ENCODE peak calls at places on chromosomes 2 and 18, in four cellular contexts. D is K562, L is GM12878, K is HepG2. E is an unnamed sample. For H3K27me3, the result is how much of the 10 kb centered on the place peaks cover.

GRCh38 chr2:220465700-220466099 is 838.3 kb downstream of the SLC4A3 start:
- DNase-seq in D (no peak), K (no peak), L (no peak), E (no peak)

GRCh38 chr2:48471048-48471474 is 58.9 kb upstream of the STON1 start:
- DNase-seq in D (peak), K (peak), L (no peak), E (peak)

GRCh38 chr2:97995026-97995733 is 568 bp downstream of the TMEM131 start:
- DNase-seq in K (peak), L (peak), D (peak), E (peak)

GRCh38 chr2:54979645-54980044 is 70.6 kb downstream of the RTN4 start:
- DNase-seq in D (no peak), L (no peak), K (no peak), E (no peak)

GRCh38 chr2:160493227-160494028 is at the start of gene RBMS1:
- DNase-seq in L (no peak), K (peak), D (peak), E (peak)

GRCh38 chr2:123953848-123954247 is 71.2 kb upstream of the CNTNAP5 start:
- DNase-seq in K (no peak), L (no peak), D (peak), E (no peak)

GRCh38 chr2:111634050-111634784 is 249.8 kb downstream of the ANAPC1 start:
- DNase-seq in K (no peak), D (no peak), L (no peak), E (no peak)

GRCh38 chr2:40400336-40400953 is 51.4 kb downstream of the SLC8A1 start:
- DNase-seq in K (no peak), D (no peak), L (no peak), E (no peak)

GRCh38 chr2:229489016-229489415 is 217.9 kb upstream of the PID1 start:
- DNase-seq in D (no peak), L (no peak), K (no peak), E (peak)

GRCh38 chr2:196592912-196593881 is 46.3 kb upstream of the CCDC150 start:
- DNase-seq in L (no peak), D (peak), K (no peak), E (peak)

GRCh38 chr18:62651276-62652031 is 63.9 kb upstream of the PHLPP1 start:
- DNase-seq in K (no peak), D (no peak), L (no peak), E (no peak)

GRCh38 chr18:67359868-67360838 is 156.4 kb downstream of the DSEL start:
- DNase-seq in L (no peak), D (peak), K (peak), E (peak)

GRCh38 chr18:76759056-76759455 is 63.3 kb upstream of the ZNF236 start:
- DNase-seq in L (no peak), K (no peak), D (no peak), E (no peak)

GRCh38 chr2:228689049-228689448 is 507.6 kb upstream of the SPHKAP start:
- DNase-seq in K (no peak), L (no peak), D (no peak), E (peak)

GRCh38 chr18:35695384-35695783 is 113.8 kb downstream of the GALNT1 start:
- DNase-seq in D (no peak), K (no peak), L (no peak), E (no peak)

GRCh38 chr2:112623913-112624777 is 21.6 kb upstream of the SLC20A1 start:
- DNase-seq in K (no peak), L (no peak), D (peak), E (no peak)

GRCh38 chr2:238433941-238434845 is 7.5 kb downstream of the ASB1 start:
- DNase-seq in K (no peak), L (no peak), D (no peak), E (no peak)

GRCh38 chr2:74497777-74498499 is 1.5 kb downstream of the LBX2 start:
- DNase-seq in L (no peak), K (no peak), D (no peak), E (peak)

GRCh38 chr2:74500578-74500946 is 1.2 kb upstream of the LBX2 start:
- DNase-seq in D (no peak), L (no peak), K (no peak), E (no peak)

GRCh38 chr2:74498500-74499268 is 719 bp downstream of the LBX2 start:
- DNase-seq in D (no peak), K (no peak), L (no peak), E (peak)

GRCh38 chr2:74499940-74500577 is 656 bp upstream of the LBX2 start:
- DNase-seq in K (no peak), D (no peak), L (no peak), E (peak)

GRCh38 chr2:74499269-74499939 is at the start of gene LBX2:
- DNase-seq in K (no peak), L (no peak), D (no peak), E (peak)
- H3K27me3 ChIP-seq in K (under half), L (under half), D (under half), E (under half)

DNA sequence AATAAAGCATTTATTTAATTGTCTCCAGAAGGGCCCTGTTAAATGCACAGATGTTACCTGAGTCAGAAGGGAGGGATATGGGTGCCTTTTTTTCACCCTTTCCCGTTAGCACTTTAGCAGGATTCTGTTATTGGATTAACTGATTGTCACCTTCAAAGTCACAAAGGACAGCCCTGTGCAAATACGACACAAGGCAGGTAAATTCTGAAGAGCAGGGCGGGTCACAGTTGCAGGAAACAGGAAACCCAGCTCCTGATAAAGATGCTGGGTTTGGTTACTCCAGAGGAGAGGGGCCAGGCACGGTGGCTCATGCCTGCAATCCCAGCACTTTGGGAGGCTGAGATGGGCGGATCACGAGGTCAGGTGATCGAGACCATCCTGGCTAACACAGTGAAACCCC is 11.4 kb upstream of the PKDCC start:
- DNase-seq in K (no peak), L (no peak), D (no peak), E (no peak)
- TF ChIP-seq FOXM1 in K (no peak), L (no peak), D (no peak), E (no peak)

DNA sequence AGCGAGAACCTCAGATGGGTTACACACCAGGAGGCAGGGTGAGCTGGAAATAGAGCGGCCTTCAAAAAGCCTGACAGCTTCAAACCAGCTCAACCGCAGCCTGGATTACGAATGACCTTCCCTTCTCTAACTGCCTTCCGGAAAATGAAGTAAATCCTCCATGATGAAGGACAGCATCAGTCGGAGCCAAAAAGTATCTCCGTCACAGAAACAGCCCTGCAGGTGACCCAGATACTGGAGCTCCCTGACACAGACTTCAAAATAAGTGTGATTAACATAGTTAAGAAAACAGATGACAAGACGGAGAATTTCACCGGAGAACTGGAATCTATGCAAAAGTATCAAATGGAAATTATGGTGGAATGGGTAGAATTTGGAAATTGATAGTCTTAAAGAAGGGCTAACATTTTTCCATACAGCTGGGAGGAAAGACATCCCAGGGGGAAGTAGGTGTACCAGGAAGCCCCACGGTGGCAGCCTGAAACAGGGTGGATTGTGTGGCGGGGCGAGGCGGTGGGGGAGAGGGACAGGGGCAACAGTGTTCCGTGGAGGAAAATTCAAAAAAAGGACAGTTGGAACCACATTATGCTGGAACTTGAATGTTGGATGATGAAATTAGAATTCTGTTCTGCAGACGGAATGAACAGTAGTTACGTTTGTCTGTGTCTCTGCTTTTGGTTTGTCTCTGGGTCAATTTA is 10.4 kb upstream of the CIB4 start:
- DNase-seq in L (no peak), D (no peak), K (no peak), E (no peak)
- H3K27me3 ChIP-seq in L (under half), D (half or more), K (under half), E (under half)

DNA sequence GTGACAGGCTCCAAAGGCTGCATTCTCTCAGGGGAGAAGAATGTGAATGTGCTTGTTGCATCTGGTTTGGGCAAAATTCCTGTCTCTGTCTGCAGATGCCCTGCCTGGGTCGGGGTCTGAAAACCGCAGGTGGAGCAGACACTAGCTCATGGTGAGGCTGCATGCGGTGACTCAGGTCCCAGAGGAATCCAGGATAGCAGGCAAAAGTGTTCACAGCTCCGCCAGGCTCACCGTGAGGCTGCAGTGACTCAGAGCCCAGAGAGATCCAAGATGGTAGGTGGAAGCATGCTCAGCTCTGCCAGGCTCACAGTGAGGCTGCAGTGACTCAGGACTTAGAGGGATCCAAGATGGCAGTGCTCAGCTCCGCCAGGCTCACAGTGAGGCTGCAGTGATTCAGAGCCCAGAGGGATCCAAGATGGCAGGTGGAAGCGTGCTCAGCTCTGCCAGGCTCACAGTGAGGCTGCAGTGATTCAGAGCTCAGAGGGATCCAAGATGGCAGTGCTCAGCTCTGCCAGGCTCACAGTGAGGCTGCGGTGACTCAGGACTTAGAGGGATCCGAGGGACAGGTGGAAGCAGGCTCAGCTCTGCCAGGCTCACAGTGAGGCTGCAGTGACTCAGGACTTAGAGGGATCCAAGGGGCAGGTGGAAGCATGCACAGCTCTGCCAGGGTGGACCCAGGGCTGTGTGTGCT is 200.5 kb downstream of the ACKR3 start:
- DNase-seq in L (no peak), K (no peak), D (no peak), E (no peak)
- TF ChIP-seq FOXM1 in L (no peak), K (no peak), D (no peak), E (peak)